ENCODE peak calls at places on chromosomes 2 and 18, in seven cellular contexts. Z is MM.1S, E is thoracic aorta, S is endodermal cell, I is HFFc6, X is GM20000, F is myocyte. W is an unnamed sample.

GRCh38 chr2:20509766-20510490 is 63.1 kb downstream of the RHOB start:
- DNase-seq in S (peak; percentile 93), Z (peak; percentile 85), E (no peak), F (no peak), X (no peak), I (no peak), W (no peak)

GRCh38 chr2:241772063-241772499 is 4.5 kb upstream of the GAL3ST2 start:
- DNase-seq in E (no peak), S (no peak), X (peak; percentile 76), F (no peak), Z (peak; percentile 82), I (no peak), W (no peak)

GRCh38 chr2:235896061-235896460 is 272.1 kb downstream of the GBX2 start:
- DNase-seq in I (no peak), X (no peak), S (no peak), E (no peak), Z (no peak), F (no peak), W (no peak)

GRCh38 chr2:43317680-43318079 is 91.3 kb upstream of the ZFP36L2 start:
- DNase-seq in F (no peak), I (no peak), E (no peak), Z (no peak), X (no peak), S (no peak), W (no peak)

GRCh38 chr2:146385031-146385430 is 1459.8 kb upstream of the ACVR2A start:
- DNase-seq in X (no peak), I (no peak), Z (peak; percentile 46), S (no peak), E (no peak), F (no peak), W (no peak)

GRCh38 chr18:78408623-78409022 is 571.0 kb upstream of the SALL3 start:
- DNase-seq in S (no peak), Z (no peak), I (no peak), X (no peak), E (no peak), F (no peak), W (no peak)

GRCh38 chr2:232203936-232204335 is 174.6 kb upstream of the ALPP start:
- DNase-seq in Z (no peak), F (no peak), E (no peak), X (no peak), I (no peak), S (no peak), W (no peak)

GRCh38 chr2:8044046-8044594 is 637.7 kb upstream of the ID2 start:
- DNase-seq in E (no peak), S (no peak), X (no peak), I (no peak), Z (no peak), F (no peak), W (no peak)

GRCh38 chr2:112920923-112921532 is 10.1 kb downstream of the IL37 start:
- DNase-seq in Z (no peak), I (peak; percentile 27), X (no peak), F (no peak), E (no peak), S (peak; percentile 17), W (no peak)

GRCh38 chr2:111118455-111119003 is 2.2 kb upstream of the BCL2L11 start:
- DNase-seq in E (no peak), F (no peak), Z (no peak), I (no peak), X (no peak), S (peak; percentile 73), W (no peak)

GRCh38 chr18:74488864-74489263 is 7.3 kb upstream of the CNDP2 start:
- DNase-seq in I (no peak), Z (no peak), F (no peak), X (no peak), E (no peak), S (no peak), W (no peak)

GRCh38 chr2:232529806-232530547 is 4.0 kb downstream of the CHRND start:
- DNase-seq in E (no peak), F (no peak), S (no peak), I (no peak), Z (no peak), X (no peak), W (no peak)

GRCh38 chr2:62229082-62229620 is 33.2 kb downstream of the B3GNT2 start:
- DNase-seq in Z (no peak), X (no peak), E (no peak), F (no peak), S (no peak), I (no peak), W (no peak)

GRCh38 chr2:121640380-121641326 is 8.6 kb downstream of the CLASP1 start:
- DNase-seq in S (no peak), X (no peak), I (no peak), F (no peak), E (no peak), Z (no peak), W (no peak)

GRCh38 chr2:113158884-113159553 is 14.8 kb upstream of the PSD4 start:
- DNase-seq in F (no peak), Z (no peak), E (no peak), I (peak; percentile 19), X (no peak), S (no peak), W (no peak)

GRCh38 chr2:220276736-220277444 is 649.5 kb downstream of the SLC4A3 start:
- DNase-seq in X (no peak), Z (no peak), F (no peak), S (no peak), I (peak; percentile 64), E (no peak), W (no peak)

GRCh38 chr18:21117385-21118135 is 5.9 kb upstream of the ROCK1 start:
- DNase-seq in Z (no peak), S (no peak), E (no peak), F (peak; percentile 36), X (no peak), I (peak; percentile 82), W (no peak)

GRCh38 chr18:22066083-22066485 is 103.3 kb upstream of the GATA6 start:
- DNase-seq in S (peak; percentile 69), E (no peak), F (no peak), I (no peak), X (no peak), Z (no peak), W (peak; percentile 3)

GRCh38 chr2:40384714-40385113 is 67.2 kb downstream of the SLC8A1 start:
- DNase-seq in Z (no peak), X (no peak), S (no peak), E (no peak), F (no peak), I (peak; percentile 78), W (no peak)

GRCh38 chr18:29418136-29418535 is 1241.2 kb upstream of the CDH2 start:
- DNase-seq in F (peak; percentile 67), I (peak; percentile 79), E (no peak), S (no peak), Z (no peak), X (no peak), W (no peak)

GRCh38 chr18:48600746-48601090 is 61.9 kb downstream of the CTIF start:
- DNase-seq in Z (no peak), E (no peak), I (no peak), F (peak; percentile 68), X (no peak), S (no peak), W (no peak)

GRCh38 chr2:201971516-201972228 is 62.0 kb upstream of the FZD7 start:
- DNase-seq in X (no peak), F (peak; percentile 83), I (no peak), E (no peak), S (no peak), Z (no peak), W (no peak)

GRCh38 chr18:36817039-36817438 is 11.8 kb downstream of the TPGS2 start:
- DNase-seq in Z (no peak), X (no peak), E (no peak), I (no peak), F (no peak), S (no peak), W (no peak)

GRCh38 chr2:101516833-101517690 is 42.1 kb upstream of the RFX8 start:
- DNase-seq in X (no peak), S (no peak), Z (no peak), E (no peak), I (peak; percentile 96), F (no peak), W (no peak)

GRCh38 chr18:63970803-63971191 is 916 bp downstream of the SERPINB8 start:
- DNase-seq in X (no peak), Z (no peak), E (no peak), I (peak; percentile 36), F (peak; percentile 33), S (peak; percentile 76), W (peak; percentile 78)

GRCh38 chr2:235499306-235499812 is 5.5 kb downstream of the AGAP1 start:
- DNase-seq in Z (no peak), I (no peak), X (no peak), S (peak; percentile 44), E (no peak), F (no peak), W (no peak)

GRCh38 chr2:42054657-42055430 is 7.0 kb downstream of the PKDCC start:
- DNase-seq in I (no peak), S (peak; percentile 91), E (no peak), X (no peak), F (no peak), Z (no peak), W (no peak)

GRCh38 chr18:62425465-62426190 is 97.2 kb upstream of the ZCCHC2 start:
- DNase-seq in X (peak; percentile 55), F (peak; percentile 97), E (peak; percentile 52), Z (peak; percentile 75), S (peak; percentile 90), I (peak; percentile 94), W (peak; percentile 83)

GRCh38 chr2:236665572-236666118 is 96.0 kb downstream of the ACKR3 start:
- DNase-seq in E (no peak), I (no peak), S (no peak), Z (no peak), X (no peak), F (no peak), W (no peak)

GRCh38 chr2:67559156-67559555 is 162.0 kb downstream of the ETAA1 start:
- DNase-seq in F (no peak), X (no peak), I (no peak), E (no peak), Z (no peak), S (no peak), W (no peak)

GRCh38 chr2:48471048-48471474 is 58.9 kb upstream of the STON1 start:
- DNase-seq in X (no peak), S (no peak), Z (peak; percentile 22), I (peak; percentile 72), F (peak; percentile 88), E (no peak), W (no peak)

GRCh38 chr2:106638043-106638442 is 150.9 kb downstream of the CD8B2 start:
- DNase-seq in I (peak; percentile 28), S (no peak), F (peak; percentile 50), E (no peak), Z (peak; percentile 33), X (no peak), W (peak; percentile 51)

GRCh38 chr2:129334128-129334527 is 645.3 kb upstream of the RAB6C start:
- DNase-seq in F (no peak), E (no peak), Z (no peak), X (no peak), I (no peak), S (peak; percentile 55), W (no peak)

GRCh38 chr2:107927034-107927534 is 59.2 kb upstream of the SLC5A7 start:
- DNase-seq in F (no peak), E (no peak), S (no peak), I (no peak), X (no peak), Z (no peak), W (peak; percentile 1)

GRCh38 chr18:6215888-6216287 is 198.8 kb downstream of the L3MBTL4 start:
- DNase-seq in S (no peak), Z (no peak), F (no peak), X (no peak), I (no peak), E (no peak), W (no peak)

GRCh38 chr2:232870002-232870765 is at the start of gene SNORC:
- DNase-seq in S (peak; percentile 30), F (no peak), E (no peak), Z (no peak), I (no peak), X (no peak), W (no peak)

GRCh38 chr18:77025831-77026363 is 106.7 kb downstream of the MBP start:
- DNase-seq in F (no peak), Z (no peak), I (no peak), S (no peak), E (no peak), X (no peak), W (no peak)

GRCh38 chr2:16092861-16093638 is 152.7 kb downstream of the MYCN start:
- DNase-seq in I (no peak), X (no peak), S (no peak), Z (no peak), E (no peak), F (no peak), W (no peak)

W was measured in COR-L47.